ENCODE peak calls at places on chromosomes 13 and 19, in four cellular contexts. One of them, this sample, is unnamed.

GRCh38 chr13:83162493-83162892 is 719.8 kb downstream of the SLITRK1 start:
- DNase-seq in HepG2: no peak
- DNase-seq in K562: peak
- DNase-seq in GM12878: no peak
- DNase-seq in this sample: no peak

GRCh38 chr13:114097893-114098688 is 34.3 kb downstream of the RASA3 start:
- DNase-seq in GM12878: no peak
- DNase-seq in HepG2: no peak
- DNase-seq in K562: no peak
- DNase-seq in this sample: no peak

GRCh38 chr19:46076951-46077814 is 36.4 kb upstream of the IGFL4 start:
- DNase-seq in K562: peak
- DNase-seq in HepG2: peak
- DNase-seq in GM12878: no peak
- DNase-seq in this sample: peak

GRCh38 chr19:6668696-6669095 is 1.3 kb downstream of the TNFSF14 start:
- DNase-seq in GM12878: no peak
- DNase-seq in HepG2: no peak
- DNase-seq in K562: no peak
- DNase-seq in this sample: no peak

GRCh38 chr19:30222428-30222873 is 149.7 kb upstream of the ZNF536 start:
- DNase-seq in GM12878: no peak
- DNase-seq in K562: peak
- DNase-seq in HepG2: no peak
- DNase-seq in this sample: peak

GRCh38 chr19:2656533-2656932 is 46.0 kb downstream of the GNG7 start:
- DNase-seq in HepG2: no peak
- DNase-seq in GM12878: no peak
- DNase-seq in K562: no peak
- DNase-seq in this sample: no peak

GRCh38 chr13:110503979-110504499 is 57.5 kb downstream of the RAB20 start:
- DNase-seq in GM12878: no peak
- DNase-seq in HepG2: no peak
- DNase-seq in K562: peak
- DNase-seq in this sample: no peak

GRCh38 chr13:30889196-30889690 is 16.8 kb upstream of the MEDAG start:
- DNase-seq in GM12878: no peak
- DNase-seq in HepG2: no peak
- DNase-seq in K562: no peak
- DNase-seq in this sample: no peak

GRCh38 chr19:34676697-34677385 is at the start of gene SCGB2B2:
- DNase-seq in HepG2: no peak
- DNase-seq in K562: no peak
- DNase-seq in GM12878: peak
- DNase-seq in this sample: peak

GRCh38 chr19:11766597-11767591 is at the start of gene ZNF441:
- DNase-seq in HepG2: peak
- DNase-seq in K562: peak
- DNase-seq in GM12878: peak
- DNase-seq in this sample: peak

GRCh38 chr19:19105365-19106060 is 32.8 kb downstream of the TMEM161A start:
- DNase-seq in K562: peak
- DNase-seq in GM12878: peak
- DNase-seq in HepG2: peak
- DNase-seq in this sample: peak

GRCh38 chr19:51462681-51463080 is 4.4 kb upstream of the SIGLEC8 start:
- DNase-seq in K562: no peak
- DNase-seq in GM12878: no peak
- DNase-seq in HepG2: no peak
- DNase-seq in this sample: no peak

GRCh38 chr19:1366899-1367870 is 16.5 kb upstream of the NDUFS7 start:
- DNase-seq in HepG2: no peak
- DNase-seq in K562: no peak
- DNase-seq in GM12878: no peak
- DNase-seq in this sample: no peak

GRCh38 chr19:47512183-47512947 is 2.5 kb downstream of the NAPA start:
- DNase-seq in K562: no peak
- DNase-seq in GM12878: no peak
- DNase-seq in HepG2: peak
- DNase-seq in this sample: no peak

GRCh38 chr19:35048911-35049411 is 7.4 kb downstream of the HPN start:
- DNase-seq in HepG2: no peak
- DNase-seq in GM12878: no peak
- DNase-seq in K562: no peak
- DNase-seq in this sample: no peak

GRCh38 chr13:107365466-107366215 is 797.7 kb upstream of the ARGLU1 start:
- DNase-seq in K562: no peak
- DNase-seq in HepG2: no peak
- DNase-seq in GM12878: no peak
- DNase-seq in this sample: no peak

GRCh38 chr13:21998279-21998678 is 327.4 kb downstream of the FGF9 start:
- DNase-seq in GM12878: no peak
- DNase-seq in HepG2: peak
- DNase-seq in K562: no peak
- DNase-seq in this sample: no peak

GRCh38 chr19:41993612-41994483 is at the start of gene ATP1A3:
- DNase-seq in K562: peak
- DNase-seq in HepG2: no peak
- DNase-seq in GM12878: no peak
- DNase-seq in this sample: peak

GRCh38 chr13:98214008-98214643 is 37.1 kb upstream of the RNF113B start:
- DNase-seq in GM12878: no peak
- DNase-seq in HepG2: no peak
- DNase-seq in K562: no peak
- DNase-seq in this sample: no peak

GRCh38 chr13:47598340-47598911 is 402.6 kb downstream of the SUCLA2 start:
- DNase-seq in HepG2: no peak
- DNase-seq in K562: no peak
- DNase-seq in GM12878: no peak
- DNase-seq in this sample: no peak

GRCh38 chr19:16062789-16063188 is 13.5 kb upstream of the TPM4 start:
- DNase-seq in K562: peak
- DNase-seq in HepG2: no peak
- DNase-seq in GM12878: no peak
- DNase-seq in this sample: peak

GRCh38 chr19:14218615-14219330 is 12.8 kb upstream of the ADGRL1 start:
- DNase-seq in K562: no peak
- DNase-seq in HepG2: no peak
- DNase-seq in GM12878: no peak
- DNase-seq in this sample: no peak

GRCh38 chr19:15829277-15829770 is 13.9 kb upstream of the OR10H1 start:
- DNase-seq in GM12878: no peak
- DNase-seq in K562: no peak
- DNase-seq in HepG2: no peak
- DNase-seq in this sample: no peak

GRCh38 chr19:45469835-45470146 is 2.0 kb downstream of the FOSB start:
- DNase-seq in HepG2: peak
- DNase-seq in GM12878: no peak
- DNase-seq in K562: peak
- DNase-seq in this sample: no peak

GRCh38 chr13:99689955-99690354 is 188.7 kb downstream of the TM9SF2 start:
- DNase-seq in HepG2: no peak
- DNase-seq in GM12878: no peak
- DNase-seq in K562: no peak
- DNase-seq in this sample: no peak

GRCh38 chr13:48559638-48560320 is 26.9 kb upstream of the RCBTB2 start:
- DNase-seq in HepG2: no peak
- DNase-seq in GM12878: no peak
- DNase-seq in K562: peak
- DNase-seq in this sample: no peak

GRCh38 chr19:47264629-47265028 is 8.3 kb downstream of the CCDC9 start:
- DNase-seq in K562: no peak
- DNase-seq in HepG2: no peak
- DNase-seq in GM12878: no peak
- DNase-seq in this sample: no peak

GRCh38 chr13:42996584-42996983 is 4.5 kb upstream of the EPSTI1 start:
- DNase-seq in K562: no peak
- DNase-seq in GM12878: no peak
- DNase-seq in HepG2: peak
- DNase-seq in this sample: no peak
- TF ChIP-seq TARDBP in K562: no peak
- TF ChIP-seq TARDBP in GM12878: no peak
- TF ChIP-seq TARDBP in HepG2: no peak
- TF ChIP-seq TARDBP in this sample: no peak

DNA sequence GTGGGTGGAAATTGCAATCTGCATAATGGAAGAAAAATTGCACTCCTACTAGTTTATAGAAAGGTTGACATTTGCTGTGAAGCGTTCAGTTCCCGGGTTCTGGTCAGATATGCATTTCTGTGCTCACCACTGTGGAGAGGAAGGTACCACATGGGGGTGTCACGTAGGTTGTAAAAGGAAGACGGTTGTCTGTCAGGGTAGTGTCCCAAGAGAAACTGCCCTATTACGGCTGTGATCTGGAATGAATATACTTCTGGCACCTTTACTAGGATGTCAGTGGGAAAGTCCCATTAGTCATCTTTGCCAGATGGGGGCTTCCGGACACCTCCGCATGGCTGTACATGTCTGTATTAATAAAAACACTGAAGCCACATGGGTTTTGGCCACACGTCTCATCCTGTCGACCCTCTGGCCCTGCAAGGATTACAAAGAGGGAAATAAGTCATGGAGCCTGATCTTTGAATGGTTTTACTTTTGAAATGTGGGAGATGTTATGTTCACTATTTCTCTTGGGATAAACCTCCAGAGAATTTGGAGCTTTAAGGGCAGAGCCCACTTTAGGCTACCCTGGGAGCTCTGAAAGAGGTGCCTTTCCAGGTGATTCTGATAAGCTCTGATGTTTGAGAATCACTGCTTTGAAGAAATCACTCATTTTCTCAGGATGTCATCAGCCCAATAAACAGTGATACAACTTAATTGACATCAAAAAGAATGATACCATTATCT is 133.9 kb downstream of the AKAP11 start:
- DNase-seq in GM12878: peak
- DNase-seq in HepG2: no peak
- DNase-seq in K562: no peak
- DNase-seq in this sample: no peak
- TF ChIP-seq TARDBP in GM12878: no peak
- TF ChIP-seq TARDBP in HepG2: no peak
- TF ChIP-seq TARDBP in K562: no peak
- TF ChIP-seq TARDBP in this sample: no peak

GRCh38 chr13:76723551-76724232 is 162.5 kb downstream of the KCTD12 start:
- DNase-seq in GM12878: no peak
- DNase-seq in K562: no peak
- DNase-seq in HepG2: no peak
- DNase-seq in this sample: no peak
- TF ChIP-seq TARDBP in GM12878: no peak
- TF ChIP-seq TARDBP in K562: no peak
- TF ChIP-seq TARDBP in HepG2: no peak
- TF ChIP-seq TARDBP in this sample: no peak

GRCh38 chr19:38650180-38650775 is 2.8 kb downstream of the ACTN4 start:
- DNase-seq in K562: no peak
- DNase-seq in GM12878: no peak
- DNase-seq in HepG2: no peak
- DNase-seq in this sample: no peak

GRCh38 chr19:38648789-38649304 is 1.4 kb downstream of the ACTN4 start:
- DNase-seq in K562: no peak
- DNase-seq in GM12878: no peak
- DNase-seq in HepG2: no peak
- DNase-seq in this sample: no peak

GRCh38 chr19:38653028-38653571 is 5.7 kb downstream of the ACTN4 start:
- DNase-seq in K562: no peak
- DNase-seq in HepG2: peak
- DNase-seq in GM12878: no peak
- DNase-seq in this sample: no peak

GRCh38 chr19:38649305-38650179 is 2.1 kb downstream of the ACTN4 start:
- DNase-seq in GM12878: no peak
- DNase-seq in HepG2: peak
- DNase-seq in K562: no peak
- DNase-seq in this sample: no peak

GRCh38 chr19:38650911-38651584 is 3.6 kb downstream of the ACTN4 start:
- DNase-seq in HepG2: no peak
- DNase-seq in K562: no peak
- DNase-seq in GM12878: no peak
- DNase-seq in this sample: no peak
- TF ChIP-seq TARDBP in HepG2: no peak
- TF ChIP-seq TARDBP in K562: no peak
- TF ChIP-seq TARDBP in GM12878: no peak
- TF ChIP-seq TARDBP in this sample: no peak

GRCh38 chr13:29677627-29678026 is 82.1 kb upstream of the SLC7A1 start:
- DNase-seq in GM12878: no peak
- DNase-seq in K562: no peak
- DNase-seq in HepG2: no peak
- DNase-seq in this sample: no peak

GRCh38 chr13:29676535-29676934 is 81.0 kb upstream of the SLC7A1 start:
- DNase-seq in HepG2: no peak
- DNase-seq in K562: no peak
- DNase-seq in GM12878: no peak
- DNase-seq in this sample: no peak

GRCh38 chr13:29679357-29680050 is 84.0 kb upstream of the SLC7A1 start:
- DNase-seq in K562: no peak
- DNase-seq in GM12878: no peak
- DNase-seq in HepG2: no peak
- DNase-seq in this sample: no peak

GRCh38 chr13:29674532-29674931 is 79.0 kb upstream of the SLC7A1 start:
- DNase-seq in K562: no peak
- DNase-seq in HepG2: no peak
- DNase-seq in GM12878: no peak
- DNase-seq in this sample: no peak

GRCh38 chr13:29676941-29677452 is 81.5 kb upstream of the SLC7A1 start:
- DNase-seq in K562: no peak
- DNase-seq in HepG2: no peak
- DNase-seq in GM12878: no peak
- DNase-seq in this sample: no peak
- TF ChIP-seq TARDBP in K562: no peak
- TF ChIP-seq TARDBP in HepG2: no peak
- TF ChIP-seq TARDBP in GM12878: no peak
- TF ChIP-seq TARDBP in this sample: no peak